ENCODE peak calls at places on chromosome 14, in six cellular contexts. R, S, U, C, D and B are unnamed samples.

GRCh38 chr14:74570696-74571095 is 41.3 kb downstream of the LTBP2 start:
- DNase-seq in R (no peak), U (no peak), D (no peak), S (no peak), C (no peak), B (no peak)

GRCh38 chr14:93096923-93097322 is 18.8 kb downstream of the ITPK1 start:
- DNase-seq in R (no peak), U (no peak), C (no peak), D (no peak), S (no peak), B (no peak)

GRCh38 chr14:69101331-69101826 is 51.5 kb downstream of the DCAF5 start:
- DNase-seq in D (no peak), C (no peak), S (no peak), R (peak), U (peak), B (peak)

GRCh38 chr14:76083796-76084195 is 67.9 kb upstream of the GPATCH2L start:
- DNase-seq in C (no peak), U (peak), D (no peak), R (no peak), S (no peak), B (no peak)

GRCh38 chr14:35355981-35356839 is 48.3 kb downstream of the NFKBIA start:
- DNase-seq in D (peak), U (peak), C (no peak), R (no peak), S (no peak), B (no peak)

GRCh38 chr14:31090872-31091764 is 64.9 kb upstream of the STRN3 start:
- DNase-seq in D (peak), S (no peak), R (no peak), U (no peak), C (no peak), B (peak)

GRCh38 chr14:27338012-27338411 is 740.2 kb upstream of the NOVA1 start:
- DNase-seq in R (no peak), D (no peak), C (no peak), U (no peak), S (no peak), B (no peak)

GRCh38 chr14:51473808-51474207 is 177.9 kb upstream of the FRMD6 start:
- DNase-seq in R (no peak), U (no peak), C (no peak), S (no peak), D (no peak), B (no peak)

GRCh38 chr14:95480109-95480886 is 36.2 kb downstream of the SYNE3 start:
- DNase-seq in U (no peak), R (no peak), C (no peak), D (no peak), S (no peak), B (no peak)

GRCh38 chr14:29802211-29802610 is 125.4 kb downstream of the PRKD1 start:
- DNase-seq in R (no peak), C (no peak), U (no peak), D (no peak), S (no peak), B (no peak)

GRCh38 chr14:99190696-99191662 is 81.0 kb downstream of the BCL11B start:
- DNase-seq in S (no peak), D (no peak), R (no peak), C (no peak), U (no peak), B (no peak)

GRCh38 chr14:75752907-75753594 is 92.0 kb downstream of the TTLL5 start:
- DNase-seq in R (no peak), U (no peak), C (no peak), D (no peak), S (no peak), B (no peak)

GRCh38 chr14:24941719-24942118 is 108.2 kb downstream of the STXBP6 start:
- DNase-seq in C (no peak), S (no peak), R (no peak), U (no peak), D (no peak), B (no peak)

GRCh38 chr14:84584526-84584925 is 945.4 kb upstream of the FLRT2 start:
- DNase-seq in S (no peak), U (no peak), R (no peak), D (no peak), C (no peak), B (no peak)

GRCh38 chr14:23454445-23454856 is 15.1 kb upstream of the NGDN start:
- DNase-seq in D (peak), S (no peak), U (peak), C (no peak), R (no peak), B (no peak)

GRCh38 chr14:54975856-54976255 is 51.0 kb downstream of the WDHD1 start:
- DNase-seq in D (no peak), C (no peak), U (no peak), R (no peak), S (no peak), B (no peak)

GRCh38 chr14:61520546-61520945 is 174.8 kb upstream of the HIF1A start:
- DNase-seq in R (no peak), U (no peak), C (no peak), D (no peak), S (no peak), B (no peak)

GRCh38 chr14:77082356-77082755 is 15.7 kb upstream of the CIPC start:
- DNase-seq in D (no peak), R (no peak), U (peak), C (no peak), S (no peak), B (no peak)

GRCh38 chr14:102775855-102776760 is 1.1 kb upstream of the TRAF3 start:
- DNase-seq in C (no peak), S (no peak), R (no peak), D (peak), U (peak), B (no peak)

GRCh38 chr14:25055998-25056687 is 6.2 kb upstream of the STXBP6 start:
- DNase-seq in S (no peak), C (no peak), U (no peak), R (no peak), D (no peak), B (no peak)

GRCh38 chr14:60133487-60133886 is 31.7 kb downstream of the DHRS7 start:
- DNase-seq in D (no peak), C (no peak), S (no peak), U (no peak), R (no peak), B (no peak)

GRCh38 chr14:59175404-59175803 is 13.1 kb upstream of the DAAM1 start:
- DNase-seq in S (peak), R (no peak), C (no peak), U (no peak), D (no peak), B (no peak)

GRCh38 chr14:102655154-102655553 is 62.7 kb downstream of the RCOR1 start:
- DNase-seq in C (no peak), S (no peak), U (no peak), D (peak), R (no peak), B (no peak)

GRCh38 chr14:26332966-26333365 is 264.9 kb downstream of the NOVA1 start:
- DNase-seq in U (no peak), S (no peak), C (no peak), D (no peak), R (no peak), B (no peak)

GRCh38 chr14:72169521-72169920 is 237.3 kb downstream of the RGS6 start:
- DNase-seq in R (peak), U (peak), D (no peak), S (no peak), C (no peak), B (no peak)

GRCh38 chr14:22726012-22726411 is 40.5 kb upstream of the OXA1L start:
- DNase-seq in D (no peak), R (no peak), U (no peak), C (no peak), S (no peak), B (no peak)

GRCh38 chr14:38290601-38291190 is 34.8 kb upstream of the CLEC14A start:
- DNase-seq in S (no peak), U (no peak), D (peak), R (no peak), C (no peak), B (no peak)
- TF ChIP-seq POLR2AphosphoS5 in S (no peak), U (no peak), D (no peak), R (no peak), C (no peak), B (no peak)

DNA sequence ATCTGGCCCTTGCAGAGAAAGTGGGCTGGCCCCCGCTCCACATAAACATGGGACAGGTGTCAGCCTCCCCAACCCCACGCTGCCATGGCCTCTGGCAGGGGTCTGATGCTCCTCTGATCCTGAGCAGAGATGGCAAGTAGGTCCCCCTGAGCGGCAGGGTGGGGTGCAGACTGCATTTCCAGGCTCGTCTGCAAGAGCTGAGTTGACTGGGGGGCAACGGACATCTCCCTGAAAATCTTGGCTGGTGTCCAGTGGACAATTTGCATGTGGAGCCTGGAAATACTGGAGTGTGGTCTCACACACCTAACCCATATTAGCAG is 188.8 kb upstream of the DIO3 start:
- DNase-seq in U (no peak), R (no peak), D (no peak), S (no peak), C (no peak), B (no peak)
- TF ChIP-seq GABPA in U (no peak), R (no peak), D (no peak), S (no peak), C (no peak), B (no peak)

DNA sequence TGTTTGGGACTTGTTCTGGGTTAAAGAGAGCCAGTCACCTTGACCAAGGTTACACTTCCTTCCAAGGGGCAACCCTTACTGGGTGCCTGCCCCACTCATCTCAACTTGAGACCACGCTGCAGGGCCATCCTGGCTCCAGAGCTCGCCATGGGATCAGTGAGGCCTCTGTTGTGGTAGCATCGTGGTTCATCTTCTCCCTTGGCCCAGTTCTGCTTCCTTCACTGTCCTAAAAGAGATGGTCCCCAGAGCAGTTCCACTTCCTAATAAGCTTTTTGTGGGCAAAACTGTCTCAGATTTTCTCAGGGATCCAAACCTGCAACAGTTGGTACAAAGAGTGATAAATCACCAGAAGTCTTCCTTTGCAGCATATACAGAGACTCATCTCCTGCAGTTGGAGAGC is 165.9 kb upstream of the TMEM260 start:
- DNase-seq in S (no peak), D (no peak), U (no peak), C (no peak), R (no peak), B (no peak)
- H3K27ac ChIP-seq in S (no peak), D (no peak), U (no peak), C (no peak), R (no peak), B (no peak)

DNA sequence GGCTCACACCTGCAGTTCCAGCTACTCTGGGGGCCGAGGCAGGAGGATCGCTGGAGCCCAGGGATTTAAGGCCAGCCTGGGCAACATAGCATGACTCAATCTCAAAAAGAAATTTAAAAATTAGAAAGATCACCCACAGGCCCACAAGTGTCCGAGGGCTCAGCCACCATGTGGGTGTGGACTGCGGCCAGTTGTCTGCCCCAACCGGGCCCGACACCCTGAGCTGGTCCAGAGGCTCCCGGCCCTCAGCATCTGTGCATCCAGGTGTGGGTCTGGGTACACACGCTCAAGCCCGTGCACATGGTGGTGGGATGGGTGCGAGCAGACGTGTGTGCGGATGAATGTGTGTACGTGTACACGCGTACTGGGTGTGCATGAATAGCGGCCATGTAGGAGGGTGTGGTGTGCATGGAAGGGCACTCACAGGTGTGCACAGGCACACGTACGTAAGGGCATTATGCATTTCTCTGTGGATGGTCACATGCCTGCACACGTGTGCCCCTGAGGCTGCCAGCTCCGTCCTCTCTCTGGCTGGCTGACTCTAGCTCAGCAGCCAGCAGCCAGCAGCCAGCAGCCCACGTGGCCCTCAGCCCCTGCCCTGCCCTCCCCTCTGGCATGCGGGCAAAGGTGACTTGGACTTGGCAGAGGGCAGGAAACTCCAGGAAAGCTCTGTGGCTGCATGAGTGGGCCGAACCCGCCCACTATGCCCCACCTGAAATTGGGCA is 23.3 kb upstream of the NUDT14 start:
- DNase-seq in R (no peak), S (no peak), D (no peak), C (no peak), U (no peak), B (no peak)
- TF ChIP-seq POLR2AphosphoS5 in R (no peak), S (no peak), D (no peak), C (peak), U (no peak), B (no peak)

DNA sequence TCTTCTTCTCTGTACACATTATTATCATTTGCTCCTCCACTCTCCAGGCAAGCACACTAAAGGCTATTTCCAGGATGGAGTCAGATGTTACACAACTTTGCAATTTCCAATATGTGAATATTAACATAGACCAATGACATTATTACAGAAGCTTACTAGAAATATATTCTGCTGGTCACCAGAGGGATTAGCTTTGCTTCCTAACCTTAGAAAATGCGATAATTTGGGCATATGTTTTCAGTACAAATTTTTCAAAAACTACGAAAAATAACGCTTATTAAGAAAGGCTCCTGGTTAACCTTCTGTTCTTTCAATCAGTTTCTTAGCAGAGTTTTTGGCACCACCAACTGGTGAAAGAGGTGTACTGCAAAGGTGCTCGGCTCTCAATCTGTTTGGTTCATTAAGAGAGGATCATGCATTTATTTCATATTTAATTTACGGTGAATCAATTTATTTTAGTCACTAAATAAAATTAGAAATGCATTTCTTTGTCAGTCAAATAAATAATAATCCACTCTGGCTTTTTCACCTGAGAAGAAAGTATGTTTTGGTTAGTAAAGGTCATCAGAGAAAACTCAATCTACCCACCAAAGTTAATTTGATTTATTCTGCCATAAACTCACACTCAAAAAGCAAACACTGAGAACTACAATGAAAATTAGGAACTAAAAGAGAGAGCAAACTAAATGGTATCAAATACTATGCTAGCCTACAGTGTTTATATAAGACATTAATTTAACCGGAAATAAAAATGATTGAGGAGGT is 39.2 kb downstream of the EFCAB11 start:
- DNase-seq in S (peak), U (peak), D (peak), R (peak), C (no peak), B (peak)
- TF ChIP-seq GABPA in S (no peak), U (no peak), D (no peak), R (no peak), C (no peak), B (no peak)

GRCh38 chr14:104676694-104677505 is 12.5 kb upstream of the INF2 start:
- DNase-seq in R (no peak), D (peak), C (no peak), S (no peak), U (no peak), B (no peak)
- H3K27ac ChIP-seq in R (no peak), D (no peak), C (peak), S (peak), U (peak), B (peak)

DNA sequence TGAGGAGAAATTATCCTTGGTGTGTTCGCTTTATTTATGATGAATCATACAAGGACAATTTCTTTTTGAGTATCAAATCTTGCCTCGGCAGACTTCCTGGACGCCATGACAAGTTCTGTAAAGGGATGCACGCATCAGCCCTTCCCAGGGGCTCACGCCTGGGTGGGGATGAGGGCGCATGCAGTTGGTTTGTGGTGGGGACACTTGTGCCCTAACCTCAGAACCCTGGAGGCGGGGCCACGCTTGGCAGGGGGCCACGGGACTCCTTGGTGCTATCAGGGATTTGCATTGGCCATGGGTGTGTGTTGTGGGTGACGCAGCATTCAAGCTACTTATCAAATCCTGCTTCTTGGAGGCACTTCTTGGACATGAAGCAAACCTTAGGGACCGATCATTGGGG is 143.8 kb upstream of the RTL1 start:
- DNase-seq in D (no peak), U (peak), R (no peak), S (no peak), C (no peak), B (no peak)
- TF ChIP-seq POLR2AphosphoS5 in D (no peak), U (no peak), R (no peak), S (no peak), C (no peak), B (no peak)